ENCODE peak calls at places on chromosome X, in six cellular contexts. K is endothelial cell, J is coronary artery, C is HFF-Myc, R is stomach, I is bronchial epithelial cell. A is an unnamed sample.

GRCh38 chrX:103782640-103783039 is 6.0 kb downstream of the PLP1 start:
- DNase-seq in R (no peak), C (no peak), K (no peak), I (no peak), J (no peak), A (no peak)

GRCh38 chrX:47201545-47201944 is 7.9 kb downstream of the UBA1 start:
- DNase-seq in J (no peak), I (no peak), K (no peak), C (no peak), R (no peak), A (no peak)

GRCh38 chrX:25295466-25295865 is 279.7 kb upstream of the ARX start:
- DNase-seq in J (no peak), I (no peak), R (no peak), C (no peak), K (no peak), A (no peak)

GRCh38 chrX:112832481-112833095 is 8.0 kb downstream of the AMOT start:
- DNase-seq in J (no peak), I (peak; percentile 69), K (no peak), R (peak; percentile 80), C (no peak), A (no peak)

GRCh38 chrX:148929686-148930085 is 429.3 kb downstream of the AFF2 start:
- DNase-seq in K (no peak), C (no peak), J (no peak), I (peak; percentile 41), R (no peak), A (no peak)

GRCh38 chrX:117120700-117121099 is 657.9 kb upstream of the CT83 start:
- DNase-seq in C (no peak), K (no peak), J (no peak), R (no peak), I (no peak), A (no peak)

GRCh38 chrX:70084592-70084991 is 22.3 kb downstream of the OTUD6A start:
- DNase-seq in J (no peak), C (peak; percentile 4), R (no peak), I (no peak), K (no peak), A (no peak)

GRCh38 chrX:119885554-119886428 is 9.9 kb upstream of the AKAP14 start:
- DNase-seq in K (no peak), I (no peak), C (no peak), J (no peak), R (no peak), A (no peak)

GRCh38 chrX:139533444-139533843 is 2.9 kb downstream of the F9 start:
- DNase-seq in K (no peak), R (no peak), C (no peak), I (no peak), J (no peak), A (no peak)

GRCh38 chrX:18377802-18378201 is 23.3 kb upstream of the SCML2 start:
- DNase-seq in J (no peak), K (peak; percentile 34), C (no peak), I (peak; percentile 3), R (peak; percentile 27), A (no peak)

GRCh38 chrX:30572004-30572403 is 5.6 kb downstream of the TASL start:
- DNase-seq in I (no peak), J (no peak), C (no peak), R (no peak), K (no peak), A (no peak)

GRCh38 chrX:47178337-47178736 is 15.3 kb upstream of the UBA1 start:
- DNase-seq in C (no peak), R (no peak), J (no peak), K (no peak), I (no peak), A (no peak)

GRCh38 chrX:55787063-55787462 is 69.5 kb downstream of the RRAGB start:
- DNase-seq in R (no peak), J (no peak), I (peak; percentile 20), C (no peak), K (no peak), A (no peak)

GRCh38 chrX:47814853-47815252 is 21.8 kb upstream of the ZNF81 start:
- DNase-seq in R (no peak), I (no peak), C (no peak), K (no peak), J (no peak), A (no peak)

GRCh38 chrX:36431819-36432218 is 512.3 kb downstream of the CFAP47 start:
- DNase-seq in I (peak; percentile 62), R (no peak), K (no peak), C (no peak), J (no peak), A (no peak)

GRCh38 chrX:34629572-34629971 is 27.5 kb downstream of the TMEM47 start:
- DNase-seq in I (no peak), J (no peak), C (peak; percentile 14), K (no peak), R (no peak), A (no peak)

GRCh38 chrX:130869239-130869638 is 33.8 kb downstream of the ENOX2 start:
- DNase-seq in I (no peak), C (no peak), K (no peak), J (no peak), R (no peak), A (no peak)

GRCh38 chrX:101383679-101384078 is 2.3 kb downstream of the BTK start:
- DNase-seq in K (no peak), I (no peak), C (no peak), R (no peak), J (no peak), A (peak; percentile 41)

GRCh38 chrX:120334603-120335002 is 23.3 kb upstream of the TMEM255A start:
- DNase-seq in I (no peak), J (no peak), R (no peak), K (no peak), C (no peak), A (no peak)

GRCh38 chrX:119690921-119691716 is 1.8 kb downstream of the SEPTIN6 start:
- DNase-seq in J (no peak), R (no peak), I (peak; percentile 22), C (no peak), K (no peak), A (no peak)

GRCh38 chrX:17706676-17707075 is 30.6 kb upstream of the SCML1 start:
- DNase-seq in C (no peak), I (peak; percentile 79), K (no peak), R (no peak), J (no peak), A (no peak)

GRCh38 chrX:17744896-17745523 is 7.7 kb downstream of the SCML1 start:
- DNase-seq in J (no peak), I (peak; percentile 14), C (no peak), K (no peak), R (no peak), A (no peak)

GRCh38 chrX:131818297-131818936 is 204.7 kb upstream of the STK26 start:
- DNase-seq in R (no peak), C (no peak), I (no peak), K (no peak), J (no peak), A (no peak)

DNA sequence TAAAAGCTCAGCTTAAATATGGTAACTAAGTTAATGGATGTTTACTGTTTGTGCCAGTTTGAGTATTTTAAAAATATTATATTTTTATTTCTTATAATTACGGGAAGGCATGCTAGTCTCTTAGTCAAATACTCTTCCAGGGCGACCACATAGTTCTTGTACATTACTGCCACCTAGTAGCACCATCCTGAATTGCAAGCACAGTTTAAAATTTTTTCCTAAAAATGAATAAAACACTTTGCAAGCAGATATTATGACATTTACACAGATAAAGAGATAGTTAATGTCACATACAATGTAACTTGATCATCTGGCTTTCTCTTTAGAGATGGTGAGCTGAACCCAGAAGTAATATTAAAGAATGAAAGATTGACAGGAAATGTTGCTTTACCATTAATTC is 11.5 kb downstream of the NDP start:
- DNase-seq in R (no peak), C (no peak), K (no peak), I (no peak), J (no peak), A (no peak)
- TF ChIP-seq CTCF in R (no peak), C (no peak), K (peak; percentile 29), I (no peak), J (no peak), A (peak; percentile 31)

DNA sequence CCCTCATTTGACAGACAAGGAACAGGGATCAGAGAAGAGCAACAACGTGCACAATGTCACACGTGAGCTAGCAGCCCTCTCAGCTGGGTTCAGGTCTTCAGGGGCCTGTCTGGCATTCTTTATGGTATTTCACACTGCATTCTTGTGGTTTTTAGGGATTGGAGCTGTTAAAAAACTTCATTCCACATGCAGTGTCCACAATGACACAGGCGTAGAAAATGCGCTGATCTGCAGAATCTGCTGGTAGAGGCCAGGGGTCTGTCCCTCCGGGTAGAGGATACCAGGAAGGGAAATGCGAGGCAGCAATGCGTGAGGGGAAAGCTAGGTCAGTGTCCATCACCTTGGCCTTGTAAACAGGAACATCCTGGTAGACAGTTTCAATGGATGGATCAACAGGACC is 36.6 kb downstream of the MAP7D3 start:
- DNase-seq in I (peak; percentile 42), R (no peak), C (peak; percentile 68), J (no peak), K (no peak), A (no peak)
- TF ChIP-seq CTCF in I (no peak), R (no peak), C (no peak), J (no peak), K (no peak), A (no peak)

DNA sequence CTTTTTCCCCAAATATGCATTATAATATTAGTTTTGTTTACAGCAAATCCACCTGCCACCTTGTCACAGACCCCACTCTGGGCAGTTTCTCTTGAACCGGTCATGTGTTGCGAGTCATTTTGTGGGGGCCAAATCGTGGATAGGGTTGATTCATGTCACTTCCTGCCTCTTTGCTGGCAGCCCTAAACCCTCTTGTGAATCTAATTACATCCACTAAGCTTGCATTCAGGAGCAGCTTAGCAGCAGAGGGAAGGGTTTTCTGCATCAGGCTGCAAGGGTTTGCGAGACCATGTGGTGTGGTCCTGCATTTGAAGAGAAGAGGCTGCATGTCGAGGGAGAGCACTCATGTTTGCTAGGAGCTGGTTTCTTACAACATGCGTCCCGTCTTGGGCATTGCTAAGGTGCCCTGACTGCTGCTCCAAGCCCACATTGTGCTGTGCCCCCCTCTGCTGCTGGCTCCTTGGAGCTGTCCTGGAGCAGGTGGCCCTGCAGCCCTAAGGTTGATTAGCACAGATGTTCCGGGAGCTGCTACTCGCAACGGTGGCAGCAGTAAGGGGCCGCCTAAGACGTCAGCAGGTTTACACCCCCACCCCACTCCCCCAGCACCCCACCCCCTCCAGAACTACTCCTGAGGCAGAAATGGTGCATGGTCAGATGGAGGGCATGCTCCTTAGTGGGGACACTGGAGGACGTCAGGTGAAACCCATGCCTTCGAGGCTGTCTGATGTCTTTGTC is 88.8 kb upstream of the CLDN34 start:
- DNase-seq in J (no peak), R (no peak), I (peak; percentile 20), K (no peak), C (no peak), A (no peak)
- TF ChIP-seq CTCF in J (no peak), R (no peak), I (no peak), K (no peak), C (no peak), A (no peak)

GRCh38 chrX:102516314-102516936 is at the start of gene TMSB15A:
- DNase-seq in J (peak; percentile 78), K (peak; percentile 50), I (peak; percentile 9), C (no peak), R (peak; percentile 67), A (peak; percentile 65)

GRCh38 chrX:102514536-102514935 is 2.0 kb downstream of the TMSB15A start:
- DNase-seq in C (no peak), R (no peak), I (no peak), K (no peak), J (no peak), A (no peak)

DNA sequence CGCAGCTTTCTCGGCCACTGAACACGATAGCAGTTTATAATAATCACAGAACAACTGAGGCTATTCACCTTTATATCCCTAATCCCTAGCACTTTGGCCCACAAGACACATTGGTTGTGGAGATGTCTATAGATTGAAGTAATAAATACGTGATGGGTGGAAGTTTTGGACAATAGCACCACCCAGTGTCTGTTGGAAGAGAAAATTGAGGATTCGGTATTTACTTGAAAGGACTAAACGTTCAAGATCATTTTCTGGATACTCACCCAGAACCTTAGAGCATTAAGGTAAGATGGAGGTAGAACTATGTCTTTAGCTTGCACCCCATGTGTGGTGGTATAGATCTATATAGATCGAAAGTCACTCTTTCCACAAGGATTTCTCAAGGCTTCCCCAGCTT is 792 bp upstream of the TMSB15A start:
- DNase-seq in R (no peak), I (peak; percentile 13), C (no peak), K (no peak), J (no peak), A (no peak)
- TF ChIP-seq CTCF in R (no peak), I (no peak), C (no peak), K (no peak), J (no peak), A (no peak)

A was measured in GM13977.